ENCODE peak calls at places on chromosomes 11 and 22, in ten cellular contexts. One of them, this sample, is unnamed.

GRCh38 chr11:121023848-121024751 is at the start of gene TBCEL:
- DNase-seq in right lobe of liver: peak; percentile 85
- DNase-seq in T-cell: peak; percentile 73
- DNase-seq in EL: peak; percentile 81
- DNase-seq in AG04450: peak; percentile 50
- DNase-seq in NCI-H2029: peak; percentile 84
- DNase-seq in stimulated activated CD4-positive, alpha-beta T cell treated with anti-CD3 and anti-CD28 coated beads, Interleukin-12 subunit alpha, Interleukin-12 subunit beta, amount 100 ng/mL, for 48 hours: peak; percentile 78
- DNase-seq in head of caudate nucleus: peak; percentile 98
- DNase-seq in T follicular helper cell: peak; percentile 71
- DNase-seq in anterior cingulate cortex: peak; percentile 88
- DNase-seq in this sample: peak; percentile 96

GRCh38 chr11:115379528-115379927 is 124.7 kb downstream of the CADM1 start:
- DNase-seq in right lobe of liver: no peak
- DNase-seq in T-cell: no peak
- DNase-seq in EL: no peak
- DNase-seq in AG04450: no peak
- DNase-seq in NCI-H2029: no peak
- DNase-seq in stimulated activated CD4-positive, alpha-beta T cell treated with anti-CD3 and anti-CD28 coated beads, Interleukin-12 subunit alpha, Interleukin-12 subunit beta, amount 100 ng/mL, for 48 hours: no peak
- DNase-seq in head of caudate nucleus: no peak
- DNase-seq in T follicular helper cell: no peak
- DNase-seq in anterior cingulate cortex: no peak
- DNase-seq in this sample: no peak

GRCh38 chr11:85705805-85706204 is 19.8 kb upstream of the CCDC89 start:
- DNase-seq in right lobe of liver: no peak
- DNase-seq in T-cell: no peak
- DNase-seq in EL: no peak
- DNase-seq in AG04450: no peak
- DNase-seq in NCI-H2029: no peak
- DNase-seq in stimulated activated CD4-positive, alpha-beta T cell treated with anti-CD3 and anti-CD28 coated beads, Interleukin-12 subunit alpha, Interleukin-12 subunit beta, amount 100 ng/mL, for 48 hours: no peak
- DNase-seq in head of caudate nucleus: no peak
- DNase-seq in T follicular helper cell: no peak
- DNase-seq in anterior cingulate cortex: no peak
- DNase-seq in this sample: peak; percentile 39

GRCh38 chr11:92504534-92504933 is 279.9 kb downstream of the FAT3 start:
- DNase-seq in right lobe of liver: no peak
- DNase-seq in T-cell: no peak
- DNase-seq in EL: no peak
- DNase-seq in AG04450: no peak
- DNase-seq in NCI-H2029: no peak
- DNase-seq in stimulated activated CD4-positive, alpha-beta T cell treated with anti-CD3 and anti-CD28 coated beads, Interleukin-12 subunit alpha, Interleukin-12 subunit beta, amount 100 ng/mL, for 48 hours: no peak
- DNase-seq in head of caudate nucleus: no peak
- DNase-seq in T follicular helper cell: no peak
- DNase-seq in anterior cingulate cortex: no peak
- DNase-seq in this sample: no peak

GRCh38 chr11:115321602-115322289 is 182.5 kb downstream of the CADM1 start:
- DNase-seq in right lobe of liver: no peak
- DNase-seq in T-cell: no peak
- DNase-seq in EL: no peak
- DNase-seq in AG04450: no peak
- DNase-seq in NCI-H2029: peak; percentile 37
- DNase-seq in stimulated activated CD4-positive, alpha-beta T cell treated with anti-CD3 and anti-CD28 coated beads, Interleukin-12 subunit alpha, Interleukin-12 subunit beta, amount 100 ng/mL, for 48 hours: no peak
- DNase-seq in head of caudate nucleus: no peak
- DNase-seq in T follicular helper cell: no peak
- DNase-seq in anterior cingulate cortex: no peak
- DNase-seq in this sample: peak; percentile 40

GRCh38 chr11:25981998-25982397 is 349.9 kb upstream of the ANO3 start:
- DNase-seq in right lobe of liver: no peak
- DNase-seq in T-cell: no peak
- DNase-seq in EL: peak; percentile 43
- DNase-seq in AG04450: peak; percentile 62
- DNase-seq in NCI-H2029: no peak
- DNase-seq in stimulated activated CD4-positive, alpha-beta T cell treated with anti-CD3 and anti-CD28 coated beads, Interleukin-12 subunit alpha, Interleukin-12 subunit beta, amount 100 ng/mL, for 48 hours: no peak
- DNase-seq in head of caudate nucleus: peak; percentile 19
- DNase-seq in T follicular helper cell: no peak
- DNase-seq in anterior cingulate cortex: no peak
- DNase-seq in this sample: peak; percentile 62

GRCh38 chr22:20808844-20809243 is 34.9 kb downstream of the SERPIND1 start:
- DNase-seq in right lobe of liver: no peak
- DNase-seq in T-cell: no peak
- DNase-seq in EL: no peak
- DNase-seq in AG04450: no peak
- DNase-seq in NCI-H2029: no peak
- DNase-seq in stimulated activated CD4-positive, alpha-beta T cell treated with anti-CD3 and anti-CD28 coated beads, Interleukin-12 subunit alpha, Interleukin-12 subunit beta, amount 100 ng/mL, for 48 hours: no peak
- DNase-seq in head of caudate nucleus: no peak
- DNase-seq in T follicular helper cell: no peak
- DNase-seq in anterior cingulate cortex: no peak
- DNase-seq in this sample: no peak

GRCh38 chr22:45006873-45007246 is 2.9 kb downstream of the PHF21B start:
- DNase-seq in right lobe of liver: no peak
- DNase-seq in T-cell: no peak
- DNase-seq in EL: no peak
- DNase-seq in AG04450: no peak
- DNase-seq in NCI-H2029: no peak
- DNase-seq in stimulated activated CD4-positive, alpha-beta T cell treated with anti-CD3 and anti-CD28 coated beads, Interleukin-12 subunit alpha, Interleukin-12 subunit beta, amount 100 ng/mL, for 48 hours: no peak
- DNase-seq in head of caudate nucleus: peak; percentile 58
- DNase-seq in T follicular helper cell: no peak
- DNase-seq in anterior cingulate cortex: peak; percentile 38
- DNase-seq in this sample: no peak

GRCh38 chr22:21948824-21949568 is 3.7 kb downstream of the PPM1F start:
- DNase-seq in right lobe of liver: no peak
- DNase-seq in T-cell: no peak
- DNase-seq in EL: no peak
- DNase-seq in AG04450: no peak
- DNase-seq in NCI-H2029: no peak
- DNase-seq in stimulated activated CD4-positive, alpha-beta T cell treated with anti-CD3 and anti-CD28 coated beads, Interleukin-12 subunit alpha, Interleukin-12 subunit beta, amount 100 ng/mL, for 48 hours: no peak
- DNase-seq in head of caudate nucleus: no peak
- DNase-seq in T follicular helper cell: no peak
- DNase-seq in anterior cingulate cortex: no peak
- DNase-seq in this sample: no peak

GRCh38 chr22:17707526-17707925 is 66.7 kb downstream of the BID start:
- DNase-seq in right lobe of liver: no peak
- DNase-seq in T-cell: no peak
- DNase-seq in EL: peak; percentile 20
- DNase-seq in AG04450: no peak
- DNase-seq in NCI-H2029: no peak
- DNase-seq in stimulated activated CD4-positive, alpha-beta T cell treated with anti-CD3 and anti-CD28 coated beads, Interleukin-12 subunit alpha, Interleukin-12 subunit beta, amount 100 ng/mL, for 48 hours: no peak
- DNase-seq in head of caudate nucleus: no peak
- DNase-seq in T follicular helper cell: no peak
- DNase-seq in anterior cingulate cortex: no peak
- DNase-seq in this sample: no peak

GRCh38 chr11:46330154-46330886 is 16.9 kb upstream of the DGKZ start:
- DNase-seq in right lobe of liver: no peak
- DNase-seq in T-cell: no peak
- DNase-seq in EL: no peak
- DNase-seq in AG04450: no peak
- DNase-seq in NCI-H2029: no peak
- DNase-seq in stimulated activated CD4-positive, alpha-beta T cell treated with anti-CD3 and anti-CD28 coated beads, Interleukin-12 subunit alpha, Interleukin-12 subunit beta, amount 100 ng/mL, for 48 hours: no peak
- DNase-seq in head of caudate nucleus: no peak
- DNase-seq in T follicular helper cell: no peak
- DNase-seq in anterior cingulate cortex: no peak
- DNase-seq in this sample: no peak

GRCh38 chr11:120528749-120529148 is 17.2 kb downstream of the GRIK4 start:
- DNase-seq in right lobe of liver: no peak
- DNase-seq in T-cell: no peak
- DNase-seq in EL: no peak
- DNase-seq in AG04450: no peak
- DNase-seq in NCI-H2029: no peak
- DNase-seq in stimulated activated CD4-positive, alpha-beta T cell treated with anti-CD3 and anti-CD28 coated beads, Interleukin-12 subunit alpha, Interleukin-12 subunit beta, amount 100 ng/mL, for 48 hours: no peak
- DNase-seq in head of caudate nucleus: no peak
- DNase-seq in T follicular helper cell: no peak
- DNase-seq in anterior cingulate cortex: no peak
- DNase-seq in this sample: no peak

GRCh38 chr11:84105148-84105547 is 819.0 kb upstream of the CCDC90B start:
- DNase-seq in right lobe of liver: no peak
- DNase-seq in T-cell: no peak
- DNase-seq in EL: no peak
- DNase-seq in AG04450: no peak
- DNase-seq in NCI-H2029: no peak
- DNase-seq in stimulated activated CD4-positive, alpha-beta T cell treated with anti-CD3 and anti-CD28 coated beads, Interleukin-12 subunit alpha, Interleukin-12 subunit beta, amount 100 ng/mL, for 48 hours: no peak
- DNase-seq in head of caudate nucleus: no peak
- DNase-seq in T follicular helper cell: no peak
- DNase-seq in anterior cingulate cortex: no peak
- DNase-seq in this sample: no peak

GRCh38 chr11:71435278-71435951 is 12.8 kb downstream of the DHCR7 start:
- DNase-seq in right lobe of liver: no peak
- DNase-seq in T-cell: no peak
- DNase-seq in EL: no peak
- DNase-seq in AG04450: no peak
- DNase-seq in NCI-H2029: no peak
- DNase-seq in stimulated activated CD4-positive, alpha-beta T cell treated with anti-CD3 and anti-CD28 coated beads, Interleukin-12 subunit alpha, Interleukin-12 subunit beta, amount 100 ng/mL, for 48 hours: no peak
- DNase-seq in head of caudate nucleus: no peak
- DNase-seq in T follicular helper cell: no peak
- DNase-seq in anterior cingulate cortex: no peak
- DNase-seq in this sample: no peak

GRCh38 chr22:40451230-40451629 is 80.8 kb downstream of the SGSM3 start:
- DNase-seq in right lobe of liver: no peak
- DNase-seq in T-cell: no peak
- DNase-seq in EL: no peak
- DNase-seq in AG04450: no peak
- DNase-seq in NCI-H2029: no peak
- DNase-seq in stimulated activated CD4-positive, alpha-beta T cell treated with anti-CD3 and anti-CD28 coated beads, Interleukin-12 subunit alpha, Interleukin-12 subunit beta, amount 100 ng/mL, for 48 hours: no peak
- DNase-seq in head of caudate nucleus: no peak
- DNase-seq in T follicular helper cell: peak; percentile 9
- DNase-seq in anterior cingulate cortex: no peak
- DNase-seq in this sample: peak; percentile 29

GRCh38 chr11:96309001-96309642 is 33.9 kb downstream of the MAML2 start:
- DNase-seq in right lobe of liver: no peak
- DNase-seq in T-cell: no peak
- DNase-seq in EL: peak; percentile 52
- DNase-seq in AG04450: no peak
- DNase-seq in NCI-H2029: no peak
- DNase-seq in stimulated activated CD4-positive, alpha-beta T cell treated with anti-CD3 and anti-CD28 coated beads, Interleukin-12 subunit alpha, Interleukin-12 subunit beta, amount 100 ng/mL, for 48 hours: no peak
- DNase-seq in head of caudate nucleus: no peak
- DNase-seq in T follicular helper cell: no peak
- DNase-seq in anterior cingulate cortex: no peak
- DNase-seq in this sample: peak; percentile 44

GRCh38 chr11:83508804-83509203 is 222.6 kb upstream of the CCDC90B start:
- DNase-seq in right lobe of liver: peak; percentile 20
- DNase-seq in T-cell: no peak
- DNase-seq in EL: no peak
- DNase-seq in AG04450: no peak
- DNase-seq in NCI-H2029: no peak
- DNase-seq in stimulated activated CD4-positive, alpha-beta T cell treated with anti-CD3 and anti-CD28 coated beads, Interleukin-12 subunit alpha, Interleukin-12 subunit beta, amount 100 ng/mL, for 48 hours: no peak
- DNase-seq in head of caudate nucleus: no peak
- DNase-seq in T follicular helper cell: no peak
- DNase-seq in anterior cingulate cortex: no peak
- DNase-seq in this sample: peak; percentile 9

GRCh38 chr22:29987143-29987542 is 93.1 kb upstream of the HORMAD2 start:
- DNase-seq in right lobe of liver: no peak
- DNase-seq in T-cell: no peak
- DNase-seq in EL: no peak
- DNase-seq in AG04450: no peak
- DNase-seq in NCI-H2029: no peak
- DNase-seq in stimulated activated CD4-positive, alpha-beta T cell treated with anti-CD3 and anti-CD28 coated beads, Interleukin-12 subunit alpha, Interleukin-12 subunit beta, amount 100 ng/mL, for 48 hours: no peak
- DNase-seq in head of caudate nucleus: peak; percentile 56
- DNase-seq in T follicular helper cell: no peak
- DNase-seq in anterior cingulate cortex: peak; percentile 5
- DNase-seq in this sample: no peak

GRCh38 chr11:29511394-29511793 is 505.4 kb downstream of the KCNA4 start:
- DNase-seq in right lobe of liver: no peak
- DNase-seq in T-cell: no peak
- DNase-seq in EL: no peak
- DNase-seq in AG04450: no peak
- DNase-seq in NCI-H2029: no peak
- DNase-seq in stimulated activated CD4-positive, alpha-beta T cell treated with anti-CD3 and anti-CD28 coated beads, Interleukin-12 subunit alpha, Interleukin-12 subunit beta, amount 100 ng/mL, for 48 hours: no peak
- DNase-seq in head of caudate nucleus: no peak
- DNase-seq in T follicular helper cell: no peak
- DNase-seq in anterior cingulate cortex: no peak
- DNase-seq in this sample: no peak

GRCh38 chr11:488062-488461 is 19.0 kb downstream of the RNH1 start:
- DNase-seq in right lobe of liver: no peak
- DNase-seq in T-cell: no peak
- DNase-seq in EL: no peak
- DNase-seq in AG04450: no peak
- DNase-seq in NCI-H2029: no peak
- DNase-seq in stimulated activated CD4-positive, alpha-beta T cell treated with anti-CD3 and anti-CD28 coated beads, Interleukin-12 subunit alpha, Interleukin-12 subunit beta, amount 100 ng/mL, for 48 hours: no peak
- DNase-seq in head of caudate nucleus: no peak
- DNase-seq in T follicular helper cell: no peak
- DNase-seq in anterior cingulate cortex: no peak
- DNase-seq in this sample: no peak

GRCh38 chr11:13229675-13230359 is 47.8 kb upstream of the BMAL1 start:
- DNase-seq in right lobe of liver: no peak
- DNase-seq in T-cell: no peak
- DNase-seq in EL: no peak
- DNase-seq in AG04450: no peak
- DNase-seq in NCI-H2029: no peak
- DNase-seq in stimulated activated CD4-positive, alpha-beta T cell treated with anti-CD3 and anti-CD28 coated beads, Interleukin-12 subunit alpha, Interleukin-12 subunit beta, amount 100 ng/mL, for 48 hours: no peak
- DNase-seq in head of caudate nucleus: no peak
- DNase-seq in T follicular helper cell: no peak
- DNase-seq in anterior cingulate cortex: no peak
- DNase-seq in this sample: peak; percentile 37

GRCh38 chr11:86101941-86102407 is 33.1 kb upstream of the PICALM start:
- DNase-seq in right lobe of liver: no peak
- DNase-seq in T-cell: no peak
- DNase-seq in EL: peak; percentile 35
- DNase-seq in AG04450: no peak
- DNase-seq in NCI-H2029: no peak
- DNase-seq in stimulated activated CD4-positive, alpha-beta T cell treated with anti-CD3 and anti-CD28 coated beads, Interleukin-12 subunit alpha, Interleukin-12 subunit beta, amount 100 ng/mL, for 48 hours: no peak
- DNase-seq in head of caudate nucleus: no peak
- DNase-seq in T follicular helper cell: no peak
- DNase-seq in anterior cingulate cortex: no peak
- DNase-seq in this sample: peak; percentile 22

GRCh38 chr22:27032121-27032761 is 374.9 kb downstream of the MIAT start:
- DNase-seq in right lobe of liver: peak; percentile 40
- DNase-seq in T-cell: no peak
- DNase-seq in EL: no peak
- DNase-seq in AG04450: no peak
- DNase-seq in NCI-H2029: peak; percentile 51
- DNase-seq in stimulated activated CD4-positive, alpha-beta T cell treated with anti-CD3 and anti-CD28 coated beads, Interleukin-12 subunit alpha, Interleukin-12 subunit beta, amount 100 ng/mL, for 48 hours: no peak
- DNase-seq in head of caudate nucleus: peak; percentile 61
- DNase-seq in T follicular helper cell: no peak
- DNase-seq in anterior cingulate cortex: peak; percentile 63
- DNase-seq in this sample: peak; percentile 48